ENCODE peak calls at places on chromosome 2, in eight cellular contexts. G is ascending aorta, U is colonic mucosa, N is psoas muscle, C is aorta, A is Panc1, S is kidney, M is A549. R is an unnamed sample. For H3K4me1, the result is how much of the 10 kb centered on the place peaks cover.

GRCh38 chr2:189129971-189130370 is 49.6 kb downstream of the COL5A2 start:
- DNase-seq in S (no peak), N (no peak), G (no peak), A (no peak), M (no peak), C (no peak), U (no peak), R (no peak)

GRCh38 chr2:202072226-202072625 is 829 bp upstream of the KIAA2012 start:
- DNase-seq in A (no peak), G (no peak), N (no peak), U (no peak), S (no peak), C (no peak), M (no peak), R (no peak)

GRCh38 chr2:164782323-164782722 is 59.3 kb downstream of the COBLL1 start:
- DNase-seq in C (no peak), N (no peak), M (no peak), G (no peak), A (no peak), U (no peak), S (no peak), R (no peak)

GRCh38 chr2:106857882-106858478 is 28.0 kb downstream of the ST6GAL2 start:
- DNase-seq in A (no peak), M (no peak), U (no peak), G (no peak), C (no peak), N (no peak), S (no peak), R (no peak)

GRCh38 chr2:185338104-185338503 is 400.5 kb upstream of the FSIP2 start:
- DNase-seq in A (no peak), M (no peak), N (no peak), U (no peak), S (no peak), G (no peak), C (no peak), R (no peak)

GRCh38 chr2:119710281-119710680 is 31.3 kb downstream of the TMEM177 start:
- DNase-seq in G (no peak), U (no peak), S (no peak), N (no peak), A (no peak), C (no peak), M (no peak), R (no peak)

GRCh38 chr2:216791303-216791702 is 68.6 kb downstream of the TNP1 start:
- DNase-seq in A (no peak), S (no peak), N (no peak), U (no peak), M (no peak), C (no peak), G (no peak), R (no peak)

GRCh38 chr2:44544991-44545390 is 183.2 kb downstream of the CAMKMT start:
- DNase-seq in G (no peak), M (no peak), S (no peak), A (no peak), N (no peak), C (no peak), U (no peak), R (no peak)

GRCh38 chr2:161710131-161710915 is 86.1 kb downstream of the SLC4A10 start:
- DNase-seq in N (no peak), U (no peak), G (no peak), M (no peak), A (no peak), S (no peak), C (no peak), R (no peak)

GRCh38 chr2:177692828-177693269 is 300.3 kb downstream of the AGPS start:
- DNase-seq in G (no peak), N (no peak), M (peak), A (no peak), U (no peak), C (no peak), S (no peak), R (no peak)

GRCh38 chr2:135276525-135276924 is 224.4 kb downstream of the RAB3GAP1 start:
- DNase-seq in C (no peak), S (no peak), G (no peak), U (no peak), A (no peak), N (no peak), M (no peak), R (no peak)

GRCh38 chr2:63663013-63663864 is 74.5 kb downstream of the MDH1 start:
- DNase-seq in C (no peak), A (no peak), U (no peak), N (no peak), G (no peak), S (no peak), M (no peak), R (no peak)

GRCh38 chr2:25697559-25698341 is 24.4 kb upstream of the DTNB start:
- DNase-seq in G (no peak), U (no peak), S (no peak), A (no peak), N (no peak), M (no peak), C (no peak), R (no peak)

GRCh38 chr2:127712999-127713398 is 11.7 kb downstream of the SFT2D3 start:
- DNase-seq in A (no peak), C (no peak), G (no peak), M (no peak), N (no peak), U (no peak), S (no peak), R (no peak)

GRCh38 chr2:84854835-84855234 is 26.0 kb downstream of the TRABD2A start:
- DNase-seq in M (no peak), N (no peak), U (no peak), G (no peak), C (no peak), S (no peak), A (no peak), R (no peak)

GRCh38 chr2:203886579-203887230 is 19.1 kb downstream of the CTLA4 start:
- DNase-seq in M (no peak), A (no peak), N (no peak), G (no peak), U (no peak), S (no peak), C (no peak), R (no peak)
- H3K4me1 ChIP-seq in M (under half), A (under half), N (under half), G (under half), U (under half), S (under half), C (under half), R (under half)

GRCh38 chr2:96633641-96634040 is 4.5 kb downstream of the KANSL3 start:
- DNase-seq in A (no peak), S (no peak), C (no peak), G (no peak), N (no peak), M (no peak), U (no peak), R (no peak)
- H3K4me1 ChIP-seq in A (under half), S (under half), C (under half), G (under half), N (half or more), M (under half), U (under half), R (under half)

DNA sequence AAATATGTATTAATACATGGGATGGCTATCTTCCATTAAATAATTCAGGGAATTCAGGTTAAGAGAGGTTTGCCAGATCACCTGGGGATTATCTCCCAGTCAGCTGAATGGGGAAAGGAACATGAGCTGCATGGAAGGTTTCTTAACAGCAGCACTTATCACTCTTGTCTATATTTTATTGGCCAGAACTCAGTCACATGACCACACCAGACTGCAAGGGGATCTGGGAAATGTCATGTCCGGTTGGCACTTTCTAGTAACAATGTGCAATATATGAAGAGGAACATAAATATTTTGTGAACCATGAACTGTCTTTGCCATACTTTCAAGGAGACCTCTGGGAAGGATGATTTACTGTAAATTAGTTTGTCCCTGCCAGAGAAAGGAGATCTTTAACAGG is 599.1 kb downstream of the SLC4A3 start:
- DNase-seq in U (no peak), M (no peak), N (no peak), C (no peak), G (no peak), A (no peak), S (no peak), R (no peak)
- H3K4me1 ChIP-seq in U (under half), M (half or more), N (under half), C (under half), G (under half), A (under half), S (under half), R (under half)

DNA sequence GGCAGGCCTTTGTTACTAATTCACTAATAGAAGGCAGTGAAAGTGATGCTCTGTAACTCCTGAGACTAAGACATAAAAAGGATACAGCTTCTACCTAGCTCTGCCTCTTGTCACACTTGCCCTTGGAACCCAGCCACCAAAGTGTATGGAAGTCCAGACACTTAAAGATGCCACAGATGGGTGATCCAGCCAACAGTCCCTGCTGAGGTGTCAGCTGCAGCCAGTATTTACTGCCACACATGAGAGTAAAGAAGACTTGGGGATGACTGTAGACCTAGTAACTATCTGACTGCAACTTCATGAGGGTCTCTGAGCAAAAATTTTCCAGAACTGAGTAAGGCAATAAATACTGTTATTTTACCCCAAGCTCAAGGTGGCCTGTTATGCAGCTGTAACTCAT is 8.8 kb downstream of the IMMT start:
- DNase-seq in U (no peak), A (no peak), G (no peak), M (no peak), S (no peak), N (no peak), C (no peak), R (no peak)
- H3K4me1 ChIP-seq in U (under half), A (under half), G (under half), M (under half), S (under half), N (half or more), C (under half), R (under half)

GRCh38 chr2:69151974-69152373 is 139.0 kb downstream of the ANTXR1 start:
- DNase-seq in C (no peak), M (no peak), U (no peak), G (no peak), S (no peak), A (no peak), N (no peak), R (peak)
- H3K4me1 ChIP-seq in C (under half), M (under half), U (under half), G (half or more), S (under half), A (under half), N (under half), R (under half)

R was measured in right cardiac atrium.